ENCODE peak calls at places on chromosomes 7 and 10, in five cellular contexts. J is HCT116, M is cardiac muscle cell, Y is bronchial epithelial cell, U is thoracic aorta. I is an unnamed sample. For H3K36me3, the result is how much of the 10 kb centered on the place peaks cover.

GRCh38 chr7:155291045-155291530 is 6.6 kb upstream of the INSIG1 start:
- DNase-seq in M (peak), U (no peak), J (peak), Y (peak), I (no peak)

GRCh38 chr10:25105753-25106260 is 69.0 kb upstream of the GPR158 start:
- DNase-seq in M (no peak), U (no peak), Y (no peak), J (no peak), I (no peak)

GRCh38 chr7:157976406-157976805 is 611.2 kb downstream of the PTPRN2 start:
- DNase-seq in M (no peak), Y (no peak), J (no peak), U (no peak), I (no peak)

GRCh38 chr7:105724688-105725087 is 143.4 kb upstream of the EFCAB10 start:
- DNase-seq in J (no peak), M (no peak), U (no peak), Y (no peak), I (no peak)

GRCh38 chr7:64686493-64687184 is 20.7 kb downstream of the ZNF107 start:
- DNase-seq in U (no peak), J (no peak), M (no peak), Y (peak), I (no peak)

GRCh38 chr10:13711281-13711680 is 124.5 kb downstream of the PRPF18 start:
- DNase-seq in M (no peak), U (no peak), Y (no peak), J (no peak), I (peak)

GRCh38 chr10:43394868-43395267 is 14.1 kb downstream of the HNRNPF start:
- DNase-seq in M (no peak), U (no peak), J (no peak), Y (no peak), I (no peak)

GRCh38 chr10:6729071-6729773 is 149.1 kb upstream of the PRKCQ start:
- DNase-seq in Y (peak), J (no peak), U (no peak), M (peak), I (no peak)

GRCh38 chr7:159098795-159099194 is 45.9 kb downstream of the VIPR2 start:
- DNase-seq in U (no peak), Y (no peak), M (no peak), J (no peak), I (no peak)

GRCh38 chr10:42883993-42884983 is 101.7 kb downstream of the BMS1 start:
- DNase-seq in U (no peak), Y (no peak), J (no peak), M (no peak), I (no peak)

GRCh38 chr7:64541438-64542359 is 21.2 kb downstream of the ZNF680 start:
- DNase-seq in U (no peak), Y (peak), J (peak), M (peak), I (no peak)

GRCh38 chr10:32256613-32257437 is 90.1 kb downstream of the EPC1 start:
- DNase-seq in M (peak), J (peak), Y (peak), U (no peak), I (peak)

GRCh38 chr7:149825567-149826343 is 12.4 kb upstream of the ZNF862 start:
- DNase-seq in M (no peak), J (no peak), Y (no peak), U (no peak), I (no peak)

DNA sequence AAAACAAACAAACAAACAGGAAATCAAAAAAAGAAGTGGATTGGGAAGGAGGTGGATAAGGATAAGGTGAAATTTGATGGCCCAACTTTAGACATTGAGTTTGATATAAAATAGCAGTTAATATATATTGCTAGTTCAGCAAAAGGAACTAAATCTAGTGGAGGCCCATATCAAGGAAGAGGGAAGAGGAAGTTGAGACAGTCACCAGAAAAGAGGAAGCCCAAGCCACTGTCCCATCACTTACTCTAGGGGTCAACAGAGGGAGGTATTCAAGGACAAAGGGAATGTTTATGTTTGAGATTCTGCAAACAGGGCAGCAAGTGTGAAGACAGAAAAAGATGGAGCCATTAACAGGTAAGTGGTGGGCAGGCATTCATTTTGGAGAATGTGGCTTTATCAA is 3.7 kb downstream of the LAMTOR4 start:
- DNase-seq in Y (no peak), J (no peak), M (no peak), U (no peak), I (no peak)
- H3K36me3 ChIP-seq in Y (under half), J (under half), M (under half), U (under half), I (under half)

GRCh38 chr10:3136763-3137611 is 35.6 kb downstream of the PITRM1 start:
- DNase-seq in Y (no peak), M (peak), J (no peak), U (no peak), I (no peak)
- H3K36me3 ChIP-seq in Y (under half), M (half or more), J (half or more), U (half or more), I (half or more)

GRCh38 chr7:99380823-99381663 is 6.5 kb downstream of the ARPC1B start:
- DNase-seq in M (peak), J (no peak), Y (no peak), U (no peak), I (no peak)
- H3K36me3 ChIP-seq in M (under half), J (under half), Y (under half), U (under half), I (under half)

GRCh38 chr10:27158421-27158820 is 3.3 kb downstream of the MASTL start:
- DNase-seq in J (no peak), U (no peak), Y (peak), M (no peak), I (no peak)
- H3K36me3 ChIP-seq in J (under half), U (under half), Y (under half), M (under half), I (half or more)

GRCh38 chr10:120897343-120897742 is 46.2 kb downstream of the WDR11 start:
- DNase-seq in U (no peak), Y (peak), M (peak), J (no peak), I (peak)
- H3K36me3 ChIP-seq in U (under half), Y (under half), M (under half), J (under half), I (under half)

GRCh38 chr7:16698200-16698910 is 52.4 kb downstream of the BZW2 start:
- DNase-seq in J (no peak), Y (no peak), M (no peak), U (no peak), I (no peak)

GRCh38 chr7:16697507-16698199 is 51.7 kb downstream of the BZW2 start:
- DNase-seq in M (peak), J (no peak), U (no peak), Y (no peak), I (no peak)

DNA sequence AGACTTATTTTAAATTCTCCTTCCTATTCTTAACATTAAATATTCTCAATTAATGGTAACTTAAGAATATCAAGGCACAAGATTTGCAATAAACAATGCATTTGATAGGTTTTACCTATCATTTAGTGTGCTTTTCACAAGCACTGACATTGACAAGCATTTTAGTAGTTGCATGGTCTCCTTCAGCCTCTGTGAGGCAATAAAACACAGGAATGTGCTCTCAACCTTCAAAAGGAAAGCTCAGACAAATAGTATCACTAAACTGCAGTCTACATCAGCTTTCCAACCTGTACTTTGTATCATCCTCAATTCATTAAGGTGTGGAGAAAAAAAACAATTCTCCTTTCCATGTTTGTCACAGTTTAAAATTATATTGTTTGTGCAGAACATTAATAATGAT is 51.1 kb upstream of the TSPAN13 start:
- DNase-seq in J (no peak), Y (no peak), M (peak), U (no peak), I (no peak)
- H3K36me3 ChIP-seq in J (under half), Y (under half), M (half or more), U (under half), I (half or more)

DNA sequence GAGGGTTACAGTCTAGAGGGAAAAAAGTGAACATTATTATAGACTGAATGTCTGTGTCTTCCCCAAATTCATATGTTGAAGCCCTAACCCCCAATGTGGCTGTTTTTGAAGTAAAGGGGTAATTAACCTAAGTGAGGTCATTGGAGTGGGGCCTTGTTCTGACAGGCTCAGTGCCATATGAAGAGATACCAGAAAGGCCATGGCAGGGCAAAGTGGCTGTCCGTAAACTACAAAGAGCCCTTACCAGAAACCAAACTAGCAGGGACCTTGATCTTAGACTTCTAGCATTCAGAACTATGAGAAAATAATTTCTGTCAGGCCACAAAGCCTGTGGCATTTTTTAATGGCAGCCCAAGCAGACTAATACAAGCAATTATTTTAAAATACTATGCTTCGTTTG is 8.7 kb downstream of the TMEM209 start:
- DNase-seq in Y (no peak), J (no peak), M (no peak), U (no peak), I (no peak)
- H3K36me3 ChIP-seq in Y (under half), J (half or more), M (under half), U (under half), I (half or more)

I was measured in A673.